ENCODE peak calls at places on chromosomes 5 and 9, in eight cellular contexts. One of them, this sample, is unnamed.

GRCh38 chr9:131651160-131651559 is 88.7 kb downstream of the RAPGEF1 start:
- DNase-seq in sigmoid colon: no peak
- DNase-seq in GM12878: no peak
- DNase-seq in HCT116: no peak
- DNase-seq in endothelial cell of umbilical vein: no peak
- DNase-seq in upper lobe of left lung: no peak
- DNase-seq in transverse colon: no peak
- DNase-seq in SK-N-SH: no peak
- DNase-seq in this sample: no peak

GRCh38 chr5:71887680-71888079 is 168.6 kb downstream of the CARTPT start:
- DNase-seq in SK-N-SH: peak; percentile 44
- DNase-seq in GM12878: peak; percentile 75
- DNase-seq in sigmoid colon: no peak
- DNase-seq in upper lobe of left lung: no peak
- DNase-seq in HCT116: peak; percentile 77
- DNase-seq in transverse colon: no peak
- DNase-seq in endothelial cell of umbilical vein: peak; percentile 66
- DNase-seq in this sample: no peak

GRCh38 chr5:87411586-87412416 is 929 bp downstream of the CCNH start:
- DNase-seq in endothelial cell of umbilical vein: peak; percentile 71
- DNase-seq in SK-N-SH: peak; percentile 10
- DNase-seq in transverse colon: peak; percentile 42
- DNase-seq in sigmoid colon: peak; percentile 72
- DNase-seq in GM12878: no peak
- DNase-seq in HCT116: peak; percentile 6
- DNase-seq in upper lobe of left lung: no peak
- DNase-seq in this sample: no peak

GRCh38 chr5:126168785-126169184 is 254.4 kb upstream of the GRAMD2B start:
- DNase-seq in endothelial cell of umbilical vein: no peak
- DNase-seq in SK-N-SH: no peak
- DNase-seq in transverse colon: no peak
- DNase-seq in upper lobe of left lung: no peak
- DNase-seq in sigmoid colon: no peak
- DNase-seq in HCT116: no peak
- DNase-seq in GM12878: no peak
- DNase-seq in this sample: no peak

GRCh38 chr5:119054082-119054481 is 16.8 kb upstream of the DMXL1 start:
- DNase-seq in endothelial cell of umbilical vein: no peak
- DNase-seq in HCT116: no peak
- DNase-seq in upper lobe of left lung: no peak
- DNase-seq in transverse colon: no peak
- DNase-seq in SK-N-SH: no peak
- DNase-seq in sigmoid colon: no peak
- DNase-seq in GM12878: no peak
- DNase-seq in this sample: no peak

GRCh38 chr9:36456480-36457115 is 56.5 kb upstream of the RNF38 start:
- DNase-seq in SK-N-SH: no peak
- DNase-seq in upper lobe of left lung: no peak
- DNase-seq in transverse colon: no peak
- DNase-seq in endothelial cell of umbilical vein: peak; percentile 76
- DNase-seq in GM12878: no peak
- DNase-seq in HCT116: no peak
- DNase-seq in sigmoid colon: no peak
- DNase-seq in this sample: no peak

GRCh38 chr9:128104171-128104618 is 23.3 kb downstream of the PTGES2 start:
- DNase-seq in SK-N-SH: no peak
- DNase-seq in GM12878: no peak
- DNase-seq in sigmoid colon: no peak
- DNase-seq in transverse colon: peak; percentile 73
- DNase-seq in upper lobe of left lung: no peak
- DNase-seq in endothelial cell of umbilical vein: peak; percentile 58
- DNase-seq in HCT116: no peak
- DNase-seq in this sample: peak; percentile 63

GRCh38 chr5:126972062-126972895 is 58.1 kb downstream of the MARCHF3 start:
- DNase-seq in upper lobe of left lung: no peak
- DNase-seq in sigmoid colon: no peak
- DNase-seq in GM12878: peak; percentile 76
- DNase-seq in SK-N-SH: no peak
- DNase-seq in endothelial cell of umbilical vein: peak; percentile 42
- DNase-seq in transverse colon: peak; percentile 12
- DNase-seq in HCT116: no peak
- DNase-seq in this sample: no peak

GRCh38 chr5:439636-440035 is 3.3 kb upstream of the EXOC3 start:
- DNase-seq in endothelial cell of umbilical vein: no peak
- DNase-seq in transverse colon: peak; percentile 5
- DNase-seq in sigmoid colon: peak; percentile 28
- DNase-seq in GM12878: no peak
- DNase-seq in HCT116: no peak
- DNase-seq in upper lobe of left lung: no peak
- DNase-seq in SK-N-SH: no peak
- DNase-seq in this sample: peak; percentile 70

GRCh38 chr5:157571357-157571827 is 4.2 kb downstream of the ADAM19 start:
- DNase-seq in upper lobe of left lung: no peak
- DNase-seq in GM12878: peak; percentile 75
- DNase-seq in HCT116: no peak
- DNase-seq in sigmoid colon: no peak
- DNase-seq in transverse colon: peak; percentile 65
- DNase-seq in SK-N-SH: no peak
- DNase-seq in endothelial cell of umbilical vein: no peak
- DNase-seq in this sample: peak; percentile 87

GRCh38 chr5:9559965-9560364 is 14.1 kb upstream of the SEMA5A start:
- DNase-seq in endothelial cell of umbilical vein: no peak
- DNase-seq in HCT116: no peak
- DNase-seq in GM12878: no peak
- DNase-seq in transverse colon: no peak
- DNase-seq in SK-N-SH: no peak
- DNase-seq in sigmoid colon: no peak
- DNase-seq in upper lobe of left lung: no peak
- DNase-seq in this sample: no peak

GRCh38 chr9:126565336-126566128 is 48.2 kb upstream of the LMX1B start:
- DNase-seq in GM12878: no peak
- DNase-seq in transverse colon: no peak
- DNase-seq in HCT116: no peak
- DNase-seq in endothelial cell of umbilical vein: no peak
- DNase-seq in SK-N-SH: no peak
- DNase-seq in upper lobe of left lung: no peak
- DNase-seq in sigmoid colon: no peak
- DNase-seq in this sample: peak; percentile 64

GRCh38 chr9:137326436-137327060 is 24.5 kb upstream of the NRARP start:
- DNase-seq in GM12878: peak; percentile 51
- DNase-seq in upper lobe of left lung: no peak
- DNase-seq in endothelial cell of umbilical vein: no peak
- DNase-seq in HCT116: no peak
- DNase-seq in SK-N-SH: no peak
- DNase-seq in transverse colon: no peak
- DNase-seq in sigmoid colon: no peak
- DNase-seq in this sample: peak; percentile 61

GRCh38 chr5:140608730-140609520 is 24.1 kb downstream of the CD14 start:
- DNase-seq in transverse colon: peak; percentile 80
- DNase-seq in endothelial cell of umbilical vein: peak; percentile 62
- DNase-seq in upper lobe of left lung: no peak
- DNase-seq in HCT116: no peak
- DNase-seq in SK-N-SH: no peak
- DNase-seq in sigmoid colon: peak; percentile 75
- DNase-seq in GM12878: no peak
- DNase-seq in this sample: no peak

GRCh38 chr5:34460496-34460895 is 195.6 kb upstream of the RAI14 start:
- DNase-seq in transverse colon: no peak
- DNase-seq in GM12878: no peak
- DNase-seq in endothelial cell of umbilical vein: no peak
- DNase-seq in upper lobe of left lung: no peak
- DNase-seq in HCT116: no peak
- DNase-seq in sigmoid colon: no peak
- DNase-seq in SK-N-SH: no peak
- DNase-seq in this sample: no peak

DNA sequence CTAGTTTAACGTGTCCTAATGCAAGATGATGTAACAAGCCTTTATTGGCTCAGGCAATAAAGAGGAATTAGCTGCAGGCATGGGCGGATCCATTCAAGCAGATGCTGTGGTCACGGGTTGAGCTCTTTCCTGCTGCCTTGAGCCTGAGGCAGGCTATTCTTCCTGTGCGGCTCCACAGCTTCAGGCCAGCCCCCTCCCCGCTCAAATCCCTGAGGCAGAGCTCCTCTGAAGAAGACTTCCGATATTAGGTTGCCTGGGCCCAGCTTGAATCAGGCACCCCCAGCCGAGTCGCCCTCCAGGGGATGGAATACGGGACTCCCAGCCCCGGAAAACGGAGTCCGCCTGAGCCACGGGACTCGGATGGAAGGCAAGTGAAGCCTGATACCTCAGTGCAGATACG is 95.0 kb upstream of the RUFY1 start:
- DNase-seq in HCT116: no peak
- DNase-seq in upper lobe of left lung: peak; percentile 32
- DNase-seq in GM12878: no peak
- DNase-seq in SK-N-SH: no peak
- DNase-seq in transverse colon: no peak
- DNase-seq in endothelial cell of umbilical vein: no peak
- DNase-seq in sigmoid colon: no peak
- DNase-seq in this sample: peak; percentile 31
- H3K9me3 ChIP-seq in HCT116: no peaks in the 10 kb centered on the region
- H3K9me3 ChIP-seq in upper lobe of left lung: no peaks in the 10 kb centered on the region
- H3K9me3 ChIP-seq in GM12878: peaks cover 8% of the 10 kb centered on the region
- H3K9me3 ChIP-seq in SK-N-SH: no peaks in the 10 kb centered on the region
- H3K9me3 ChIP-seq in transverse colon: peaks cover 6% of the 10 kb centered on the region
- H3K9me3 ChIP-seq in endothelial cell of umbilical vein: peaks cover 12% of the 10 kb centered on the region
- H3K9me3 ChIP-seq in sigmoid colon: no peaks in the 10 kb centered on the region
- H3K9me3 ChIP-seq in this sample: no peaks in the 10 kb centered on the region

GRCh38 chr5:123397538-123397937 is 25.7 kb downstream of the CEP120 start:
- DNase-seq in upper lobe of left lung: no peak
- DNase-seq in HCT116: no peak
- DNase-seq in GM12878: no peak
- DNase-seq in transverse colon: no peak
- DNase-seq in SK-N-SH: no peak
- DNase-seq in endothelial cell of umbilical vein: no peak
- DNase-seq in sigmoid colon: no peak
- DNase-seq in this sample: no peak
- TF ChIP-seq POLR2AphosphoS5 in upper lobe of left lung: no peak
- TF ChIP-seq POLR2AphosphoS5 in HCT116: no peak
- TF ChIP-seq POLR2AphosphoS5 in GM12878: no peak
- TF ChIP-seq POLR2AphosphoS5 in transverse colon: no peak
- TF ChIP-seq POLR2AphosphoS5 in SK-N-SH: no peak
- TF ChIP-seq POLR2AphosphoS5 in endothelial cell of umbilical vein: no peak
- TF ChIP-seq POLR2AphosphoS5 in sigmoid colon: no peak
- TF ChIP-seq POLR2AphosphoS5 in this sample: no peak

GRCh38 chr5:55577353-55578060 is 42.7 kb upstream of the PLPP1 start:
- DNase-seq in upper lobe of left lung: no peak
- DNase-seq in endothelial cell of umbilical vein: peak; percentile 17
- DNase-seq in GM12878: no peak
- DNase-seq in transverse colon: peak; percentile 31
- DNase-seq in HCT116: no peak
- DNase-seq in SK-N-SH: no peak
- DNase-seq in sigmoid colon: peak; percentile 82
- DNase-seq in this sample: no peak
- H3K27ac ChIP-seq in upper lobe of left lung: peak overlapping the region; percentile 63
- H3K27ac ChIP-seq in endothelial cell of umbilical vein: no peak overlapping the region
- H3K27ac ChIP-seq in GM12878: no peak overlapping the region
- H3K27ac ChIP-seq in transverse colon: peak overlapping the region; percentile 19
- H3K27ac ChIP-seq in HCT116: no peak overlapping the region
- H3K27ac ChIP-seq in SK-N-SH: peak overlapping the region; percentile 44
- H3K27ac ChIP-seq in sigmoid colon: peak overlapping the region; percentile 81
- H3K27ac ChIP-seq in this sample: no peak overlapping the region

DNA sequence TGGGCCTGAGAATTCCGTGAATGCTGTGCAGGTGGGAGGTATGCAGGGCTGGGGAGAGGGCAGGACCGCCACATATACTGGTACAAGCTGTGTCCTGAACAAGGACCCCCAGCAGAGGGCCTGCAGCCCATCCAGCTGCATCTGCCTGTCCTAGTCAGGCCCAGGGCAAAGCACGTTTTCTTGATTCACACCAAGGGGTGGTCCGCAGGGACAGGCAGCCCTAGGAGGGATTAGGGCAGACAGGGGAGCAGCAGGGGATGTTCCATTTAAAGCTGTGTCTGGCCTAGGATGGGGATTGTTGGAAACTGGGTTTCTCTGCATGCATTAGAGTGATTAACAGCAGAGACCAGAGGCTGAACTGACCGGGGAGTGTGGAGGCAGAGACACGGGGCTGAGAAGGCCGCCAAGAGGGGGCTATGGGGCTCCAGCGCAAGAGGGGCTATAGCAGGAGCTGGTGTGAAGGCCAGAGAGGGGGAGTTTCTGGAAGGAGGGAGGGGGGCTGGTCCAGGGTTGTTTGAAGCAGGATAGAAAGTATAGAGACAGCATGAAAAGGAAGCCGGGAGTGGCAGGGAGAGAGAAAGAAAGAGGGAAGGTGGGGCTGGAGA is 2.7 kb downstream of the GRM6 start:
- DNase-seq in HCT116: no peak
- DNase-seq in transverse colon: no peak
- DNase-seq in upper lobe of left lung: peak; percentile 6
- DNase-seq in sigmoid colon: no peak
- DNase-seq in endothelial cell of umbilical vein: no peak
- DNase-seq in GM12878: no peak
- DNase-seq in SK-N-SH: no peak
- DNase-seq in this sample: no peak
- H3K9me3 ChIP-seq in HCT116: no peaks in the 10 kb centered on the region
- H3K9me3 ChIP-seq in transverse colon: peaks cover 3% of the 10 kb centered on the region
- H3K9me3 ChIP-seq in upper lobe of left lung: no peaks in the 10 kb centered on the region
- H3K9me3 ChIP-seq in sigmoid colon: peaks cover 14% of the 10 kb centered on the region
- H3K9me3 ChIP-seq in endothelial cell of umbilical vein: peaks cover 4% of the 10 kb centered on the region
- H3K9me3 ChIP-seq in GM12878: no peaks in the 10 kb centered on the region
- H3K9me3 ChIP-seq in SK-N-SH: no peaks in the 10 kb centered on the region
- H3K9me3 ChIP-seq in this sample: no peaks in the 10 kb centered on the region

GRCh38 chr5:147445951-147446350 is 63.9 kb downstream of the DPYSL3 start:
- DNase-seq in upper lobe of left lung: no peak
- DNase-seq in GM12878: no peak
- DNase-seq in SK-N-SH: no peak
- DNase-seq in transverse colon: no peak
- DNase-seq in endothelial cell of umbilical vein: no peak
- DNase-seq in sigmoid colon: no peak
- DNase-seq in HCT116: no peak
- DNase-seq in this sample: no peak

GRCh38 chr5:147445093-147445492 is 64.8 kb downstream of the DPYSL3 start:
- DNase-seq in GM12878: no peak
- DNase-seq in endothelial cell of umbilical vein: no peak
- DNase-seq in SK-N-SH: no peak
- DNase-seq in upper lobe of left lung: no peak
- DNase-seq in transverse colon: no peak
- DNase-seq in sigmoid colon: no peak
- DNase-seq in HCT116: no peak
- DNase-seq in this sample: no peak

GRCh38 chr5:147450596-147450995 is 59.3 kb downstream of the DPYSL3 start:
- DNase-seq in SK-N-SH: no peak
- DNase-seq in sigmoid colon: no peak
- DNase-seq in HCT116: no peak
- DNase-seq in GM12878: no peak
- DNase-seq in upper lobe of left lung: no peak
- DNase-seq in transverse colon: no peak
- DNase-seq in endothelial cell of umbilical vein: no peak
- DNase-seq in this sample: no peak

GRCh38 chr5:147448766-147449165 is 61.1 kb downstream of the DPYSL3 start:
- DNase-seq in sigmoid colon: no peak
- DNase-seq in upper lobe of left lung: no peak
- DNase-seq in endothelial cell of umbilical vein: no peak
- DNase-seq in GM12878: no peak
- DNase-seq in transverse colon: no peak
- DNase-seq in SK-N-SH: no peak
- DNase-seq in HCT116: no peak
- DNase-seq in this sample: no peak

DNA sequence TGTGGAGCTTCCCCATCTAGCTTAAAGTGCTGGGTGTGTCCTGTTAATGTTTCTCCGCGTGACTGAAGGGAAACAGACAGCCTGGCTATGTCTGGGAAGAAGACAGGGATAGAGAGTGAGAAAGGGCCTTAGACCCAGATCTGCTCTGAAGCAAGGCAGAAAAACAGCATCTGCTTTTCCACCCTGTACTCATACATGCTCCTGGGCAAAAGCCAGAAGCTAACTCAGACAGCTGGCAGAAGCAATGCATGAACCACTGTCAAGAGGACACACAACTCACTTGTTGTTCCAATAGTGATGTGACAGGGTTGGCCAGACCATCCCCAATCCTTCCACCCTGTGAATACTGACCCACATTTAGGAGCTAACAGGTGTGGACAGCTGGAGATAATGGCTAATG is 63.3 kb downstream of the DPYSL3 start:
- DNase-seq in transverse colon: no peak
- DNase-seq in upper lobe of left lung: no peak
- DNase-seq in GM12878: no peak
- DNase-seq in SK-N-SH: no peak
- DNase-seq in HCT116: no peak
- DNase-seq in sigmoid colon: peak; percentile 78
- DNase-seq in endothelial cell of umbilical vein: no peak
- DNase-seq in this sample: no peak
- TF ChIP-seq POLR2AphosphoS5 in transverse colon: peak; percentile 14
- TF ChIP-seq POLR2AphosphoS5 in upper lobe of left lung: peak; percentile 34
- TF ChIP-seq POLR2AphosphoS5 in GM12878: no peak
- TF ChIP-seq POLR2AphosphoS5 in SK-N-SH: no peak
- TF ChIP-seq POLR2AphosphoS5 in HCT116: no peak
- TF ChIP-seq POLR2AphosphoS5 in sigmoid colon: no peak
- TF ChIP-seq POLR2AphosphoS5 in endothelial cell of umbilical vein: no peak
- TF ChIP-seq POLR2AphosphoS5 in this sample: no peak

This sample was measured in spleen.